ENCODE peak calls at places on chromosomes 11 and 22, in six cellular contexts. Y is MM.1S, V is lung, A is uterus, P is right lobe of liver, R is A549. C is an unnamed sample.

GRCh38 chr22:50098052-50098451 is 8.2 kb downstream of the MOV10L1 start:
- DNase-seq in Y (no peak), V (no peak), A (no peak), P (no peak), R (no peak), C (no peak)

GRCh38 chr11:111183706-111184105 is 61.8 kb upstream of the POU2AF2 start:
- DNase-seq in Y (no peak), V (no peak), A (no peak), P (no peak), R (peak; percentile 7), C (no peak)

GRCh38 chr11:12207384-12208150 is 97.2 kb downstream of the MICAL2 start:
- DNase-seq in Y (no peak), V (no peak), A (no peak), P (no peak), R (no peak), C (no peak)

GRCh38 chr22:45587638-45588481 is 83.8 kb upstream of the ATXN10 start:
- DNase-seq in Y (no peak), V (no peak), A (no peak), P (no peak), R (peak; percentile 40), C (no peak)

GRCh38 chr11:8777907-8778767 is 95.5 kb downstream of the RPL27A start:
- DNase-seq in Y (no peak), V (peak; percentile 45), A (peak; percentile 81), P (peak; percentile 3), R (no peak), C (peak; percentile 86)

GRCh38 chr11:132448334-132448995 is 1078.0 kb downstream of the NTM start:
- DNase-seq in Y (no peak), V (no peak), A (no peak), P (no peak), R (no peak), C (no peak)

GRCh38 chr11:15972838-15973237 is 383.5 kb downstream of the SOX6 start:
- DNase-seq in Y (no peak), V (no peak), A (no peak), P (no peak), R (no peak), C (no peak)

GRCh38 chr22:39185601-39186012 is 33.1 kb upstream of the CBX7 start:
- DNase-seq in Y (no peak), V (peak; percentile 48), A (no peak), P (no peak), R (no peak), C (peak; percentile 89)

GRCh38 chr11:16337421-16338213 is 18.7 kb downstream of the SOX6 start:
- DNase-seq in Y (peak; percentile 19), V (no peak), A (no peak), P (no peak), R (no peak), C (no peak)

GRCh38 chr11:66891849-66892660 is 35.2 kb downstream of the LRFN4 start:
- DNase-seq in Y (peak; percentile 47), V (no peak), A (no peak), P (peak; percentile 70), R (peak; percentile 98), C (no peak)

GRCh38 chr11:130070109-130070828 is 575 bp downstream of the APLP2 start:
- DNase-seq in Y (peak; percentile 61), V (peak; percentile 41), A (peak; percentile 40), P (peak; percentile 62), R (no peak), C (peak; percentile 77)
- TF ChIP-seq CTCF in Y (peak; percentile 22), V (no peak), A (no peak), P (peak; percentile 7), R (no peak), C (no peak)

GRCh38 chr22:19888131-19888746 is 33.6 kb upstream of the GNB1L start:
- DNase-seq in Y (no peak), V (no peak), A (no peak), P (no peak), R (no peak), C (no peak)
- H3K4me1 ChIP-seq in Y (peaks cover 26% of the 10 kb centered on the region), V (no peaks in the 10 kb centered on the region), A (peaks cover 11% of the 10 kb centered on the region), P (no peaks in the 10 kb centered on the region), R (peaks cover 14% of the 10 kb centered on the region), C (no peaks in the 10 kb centered on the region)

GRCh38 chr11:36383200-36383599 is 87.1 kb downstream of the PRR5L start:
- DNase-seq in Y (no peak), V (no peak), A (no peak), P (no peak), R (no peak), C (no peak)

GRCh38 chr11:36380296-36381004 is 84.4 kb downstream of the PRR5L start:
- DNase-seq in Y (no peak), V (no peak), A (no peak), P (no peak), R (no peak), C (no peak)

GRCh38 chr11:36379653-36380052 is 83.6 kb downstream of the PRR5L start:
- DNase-seq in Y (no peak), V (no peak), A (no peak), P (no peak), R (no peak), C (no peak)

GRCh38 chr11:36377759-36378553 is 81.9 kb downstream of the PRR5L start:
- DNase-seq in Y (peak; percentile 9), V (no peak), A (no peak), P (no peak), R (no peak), C (no peak)

GRCh38 chr11:36381005-36381350 is 84.9 kb downstream of the PRR5L start:
- DNase-seq in Y (no peak), V (no peak), A (no peak), P (no peak), R (no peak), C (no peak)
- TF ChIP-seq CTCF in Y (no peak), V (no peak), A (no peak), P (no peak), R (no peak), C (no peak)

GRCh38 chr11:83629775-83630174 is 343.6 kb upstream of the CCDC90B start:
- DNase-seq in Y (no peak), V (no peak), A (no peak), P (no peak), R (no peak), C (no peak)

GRCh38 chr11:83628622-83629347 is 342.6 kb upstream of the CCDC90B start:
- DNase-seq in Y (no peak), V (no peak), A (no peak), P (no peak), R (no peak), C (no peak)

GRCh38 chr11:83625336-83625735 is 339.2 kb upstream of the CCDC90B start:
- DNase-seq in Y (no peak), V (no peak), A (no peak), P (no peak), R (no peak), C (no peak)
- H3K4me1 ChIP-seq in Y (no peaks in the 10 kb centered on the region), V (no peaks in the 10 kb centered on the region), A (no peaks in the 10 kb centered on the region), P (no peaks in the 10 kb centered on the region), R (no peaks in the 10 kb centered on the region), C (no peaks in the 10 kb centered on the region)

DNA sequence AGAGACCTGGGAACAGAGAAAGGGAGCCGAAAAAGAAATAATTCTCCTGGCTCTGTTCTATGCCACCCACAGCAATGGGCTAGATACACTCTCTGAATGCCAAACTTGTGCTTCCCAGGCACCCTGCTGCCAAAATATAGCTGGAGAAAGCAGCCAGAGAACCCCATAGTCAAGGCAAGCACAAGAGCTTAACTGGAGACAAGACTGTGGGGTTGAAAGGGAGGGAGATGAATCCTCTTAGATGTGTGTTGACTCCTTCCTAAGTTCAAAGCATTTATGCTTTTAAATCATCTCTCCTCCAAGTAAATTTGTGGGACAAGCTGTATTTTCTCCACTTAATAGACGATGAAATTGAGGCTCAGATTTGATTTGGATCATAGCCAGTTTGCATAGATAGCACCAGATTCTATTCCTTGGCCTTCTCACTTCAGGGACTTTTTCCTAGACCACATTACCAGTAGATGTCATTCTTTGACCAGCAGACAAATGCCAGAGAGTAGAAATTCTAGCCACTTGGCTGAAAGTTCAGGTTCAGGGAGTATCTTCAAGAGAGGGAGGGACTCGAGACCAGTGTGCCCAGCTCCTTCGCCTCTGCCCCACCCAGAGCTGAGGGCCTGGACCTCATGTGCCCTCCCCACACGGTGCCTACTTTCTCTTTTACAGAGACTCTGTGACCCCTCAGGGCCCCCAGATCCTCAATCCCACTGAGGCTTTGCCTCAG is 16.6 kb upstream of the ETS1 start:
- DNase-seq in Y (peak; percentile 79), V (no peak), A (no peak), P (no peak), R (no peak), C (no peak)
- TF ChIP-seq CTCF in Y (peak; percentile 60), V (no peak), A (no peak), P (peak; percentile 33), R (no peak), C (no peak)

GRCh38 chr11:118908931-118909618 is 16.7 kb downstream of the BCL9L start:
- DNase-seq in Y (no peak), V (no peak), A (peak; percentile 93), P (peak; percentile 54), R (peak; percentile 84), C (peak; percentile 97)

GRCh38 chr11:118907051-118907748 is 18.5 kb downstream of the BCL9L start:
- DNase-seq in Y (peak; percentile 80), V (peak; percentile 90), A (peak; percentile 85), P (peak; percentile 90), R (peak; percentile 82), C (peak; percentile 92)

GRCh38 chr11:118909619-118910308 is 16.0 kb downstream of the BCL9L start:
- DNase-seq in Y (no peak), V (no peak), A (no peak), P (no peak), R (no peak), C (no peak)

GRCh38 chr11:118908264-118908663 is 17.5 kb downstream of the BCL9L start:
- DNase-seq in Y (no peak), V (no peak), A (no peak), P (no peak), R (no peak), C (no peak)

GRCh38 chr11:118907749-118908106 is 18.0 kb downstream of the BCL9L start:
- DNase-seq in Y (no peak), V (no peak), A (no peak), P (no peak), R (no peak), C (no peak)
- H3K4me1 ChIP-seq in Y (no peaks in the 10 kb centered on the region), V (peaks cover 6% of the 10 kb centered on the region), A (peaks cover 8% of the 10 kb centered on the region), P (no peaks in the 10 kb centered on the region), R (peaks cover 64% of the 10 kb centered on the region), C (peaks cover 71% of the 10 kb centered on the region)

DNA sequence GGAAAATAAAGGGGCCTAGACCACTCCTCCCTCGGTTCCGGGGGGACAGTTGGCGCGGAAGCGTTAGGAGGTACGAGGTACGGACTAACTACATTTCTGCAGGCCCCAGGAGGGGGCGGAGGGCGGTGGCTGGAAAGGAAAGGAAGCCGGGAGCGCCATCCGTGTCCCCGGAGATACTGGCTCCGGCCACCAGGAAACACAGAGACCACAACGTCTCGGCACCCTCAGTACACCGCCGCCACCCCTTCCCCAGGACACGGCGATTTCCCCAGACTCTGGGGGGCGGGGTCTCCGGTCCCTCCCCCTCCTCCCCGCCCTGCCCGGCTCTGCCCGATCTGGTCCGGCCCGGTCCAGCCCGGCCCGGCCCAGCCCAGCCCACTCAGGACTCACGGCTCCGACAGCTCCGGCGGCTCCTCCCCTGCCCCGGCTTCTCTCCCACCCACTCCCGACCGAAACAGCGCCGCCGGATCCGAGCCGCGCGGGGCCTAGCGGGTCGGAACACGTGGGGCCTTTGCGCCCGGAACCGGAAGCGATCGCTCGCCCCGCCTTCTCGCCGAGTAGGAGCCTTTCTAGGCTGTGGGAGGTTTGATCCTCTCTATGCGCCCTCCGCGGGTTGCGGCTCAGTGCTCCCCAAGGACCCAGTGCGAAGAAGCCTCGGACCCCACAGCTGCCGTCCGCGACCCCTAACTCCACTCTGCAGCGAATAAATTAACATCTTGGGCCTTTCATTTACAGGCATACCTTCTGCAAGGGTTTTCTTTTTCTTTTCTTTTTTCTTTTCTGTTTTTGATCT is at the start of gene ZNF202:
- DNase-seq in Y (peak; percentile 92), V (peak; percentile 94), A (peak; percentile 91), P (peak; percentile 94), R (peak; percentile 89), C (peak; percentile 95)
- TF ChIP-seq CTCF in Y (no peak), V (no peak), A (no peak), P (no peak), R (no peak), C (no peak)

C was measured in sigmoid colon.